ENCODE peak calls at places on chromosome 2, in five cellular contexts. T, M, H, J and F are unnamed samples.

GRCh38 chr2:120398051-120398960 is 52.4 kb downstream of the INHBB start:
- DNase-seq in T (peak), M (no peak), H (no peak), J (no peak), F (no peak)

GRCh38 chr2:222196159-222196558 is 102.6 kb downstream of the PAX3 start:
- DNase-seq in T (no peak), M (no peak), H (no peak), J (no peak), F (no peak)

GRCh38 chr2:46259782-46260178 is 37.4 kb upstream of the EPAS1 start:
- DNase-seq in T (no peak), M (no peak), H (no peak), J (no peak), F (no peak)

GRCh38 chr2:19538411-19538963 is 180.1 kb upstream of the OSR1 start:
- DNase-seq in T (peak), M (peak), H (no peak), J (peak), F (no peak)

GRCh38 chr2:97664636-97664970 is 759 bp upstream of the ACTR1B start:
- DNase-seq in T (peak), M (no peak), H (peak), J (peak), F (no peak)

GRCh38 chr2:207683879-207684627 is 27.4 kb upstream of the CCNYL1 start:
- DNase-seq in T (peak), M (peak), H (no peak), J (peak), F (no peak)

GRCh38 chr2:29487967-29488550 is 372.8 kb downstream of the CLIP4 start:
- DNase-seq in T (no peak), M (no peak), H (no peak), J (no peak), F (no peak)

GRCh38 chr2:235263205-235264120 is 230.4 kb upstream of the AGAP1 start:
- DNase-seq in T (peak), M (peak), H (peak), J (peak), F (peak)

GRCh38 chr2:242088471-242089212 is 219.1 kb downstream of the RTP5 start:
- DNase-seq in T (peak), M (peak), H (peak), J (peak), F (peak)

GRCh38 chr2:75552222-75552621 is 8.5 kb downstream of the EVA1A start:
- DNase-seq in T (no peak), M (no peak), H (no peak), J (no peak), F (no peak)

GRCh38 chr2:237407734-237408133 is 6.2 kb downstream of the COL6A3 start:
- DNase-seq in T (no peak), M (no peak), H (no peak), J (no peak), F (no peak)

GRCh38 chr2:174142290-174142689 is 106.0 kb downstream of the OLA1 start:
- DNase-seq in T (no peak), M (no peak), H (no peak), J (no peak), F (peak)

GRCh38 chr2:174148833-174149232 is 99.5 kb downstream of the OLA1 start:
- DNase-seq in T (no peak), M (no peak), H (no peak), J (no peak), F (no peak)

GRCh38 chr2:174149530-174149929 is 98.8 kb downstream of the OLA1 start:
- DNase-seq in T (no peak), M (no peak), H (no peak), J (no peak), F (no peak)

GRCh38 chr2:174145827-174146226 is 102.5 kb downstream of the OLA1 start:
- DNase-seq in T (peak), M (peak), H (peak), J (no peak), F (no peak)
- TF ChIP-seq CTCF in T (peak), M (peak), H (peak), J (peak), F (peak)

DNA sequence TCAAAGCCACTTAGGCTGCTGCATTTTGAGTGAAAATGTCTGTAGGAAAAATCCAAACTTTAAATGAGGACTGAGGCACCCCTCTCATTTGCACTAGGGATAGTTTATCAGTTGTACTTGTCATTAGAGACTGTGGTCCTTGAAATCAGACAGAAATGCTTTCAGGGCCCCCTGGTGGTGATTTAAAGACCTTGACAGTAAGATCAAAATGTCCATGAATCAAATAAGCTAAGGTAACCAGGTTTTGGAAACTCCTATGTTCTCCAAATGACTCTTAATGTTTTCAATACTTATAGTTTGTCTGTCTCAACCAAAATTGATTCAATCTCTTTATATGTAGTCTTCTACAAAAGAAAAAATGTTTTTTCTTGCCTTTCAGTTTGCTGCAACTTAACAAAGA is 28.8 kb upstream of the DDX18 start:
- DNase-seq in T (peak), M (peak), H (peak), J (peak), F (peak)
- TF ChIP-seq REST in T (no peak), M (no peak), H (no peak), J (no peak), F (no peak)

GRCh38 chr2:30714811-30715709 is 92.2 kb downstream of the CAPN13 start:
- DNase-seq in T (no peak), M (no peak), H (peak), J (no peak), F (no peak)
- TF ChIP-seq CTCF in T (no peak), M (no peak), H (no peak), J (no peak), F (no peak)

GRCh38 chr2:231900975-231901374 is 25.2 kb downstream of the NPPC start:
- DNase-seq in T (no peak), M (no peak), H (peak), J (no peak), F (no peak)
- TF ChIP-seq REST in T (no peak), M (no peak), H (no peak), J (no peak), F (no peak)

DNA sequence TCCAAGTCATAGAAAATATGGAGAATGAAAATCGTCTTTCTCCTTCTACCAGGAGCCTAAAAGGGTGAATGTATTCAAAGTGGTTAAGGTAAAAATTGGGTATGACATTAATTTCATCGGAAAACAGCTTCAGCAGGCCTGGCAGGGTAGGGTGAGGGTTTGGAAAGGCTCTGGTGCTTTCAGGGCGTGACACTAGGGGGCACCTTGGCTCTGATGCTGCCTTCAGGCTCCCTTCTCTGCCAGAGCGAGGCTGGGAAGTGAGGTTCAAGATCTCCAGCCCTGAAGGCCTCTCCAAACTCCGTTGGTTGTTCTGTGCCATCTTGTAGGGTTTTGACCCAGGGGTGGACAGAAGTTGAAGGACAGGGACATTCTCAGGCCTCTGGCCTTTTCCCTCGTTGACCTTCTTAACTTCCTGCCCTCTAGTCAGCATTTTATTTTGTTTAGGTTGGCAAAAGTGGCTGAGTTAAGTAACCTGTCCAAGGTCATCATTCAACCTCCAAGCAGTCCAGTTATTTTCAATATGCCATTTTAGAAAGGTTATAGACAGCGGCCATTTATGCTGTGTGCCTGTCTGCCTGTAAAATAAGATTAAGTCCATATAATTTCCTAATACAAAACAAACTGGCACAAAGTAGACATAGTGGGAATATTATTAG is 40.3 kb downstream of the EML6 start:
- DNase-seq in T (peak), M (no peak), H (peak), J (no peak), F (no peak)
- TF ChIP-seq CTCF in T (peak), M (peak), H (peak), J (peak), F (peak)

DNA sequence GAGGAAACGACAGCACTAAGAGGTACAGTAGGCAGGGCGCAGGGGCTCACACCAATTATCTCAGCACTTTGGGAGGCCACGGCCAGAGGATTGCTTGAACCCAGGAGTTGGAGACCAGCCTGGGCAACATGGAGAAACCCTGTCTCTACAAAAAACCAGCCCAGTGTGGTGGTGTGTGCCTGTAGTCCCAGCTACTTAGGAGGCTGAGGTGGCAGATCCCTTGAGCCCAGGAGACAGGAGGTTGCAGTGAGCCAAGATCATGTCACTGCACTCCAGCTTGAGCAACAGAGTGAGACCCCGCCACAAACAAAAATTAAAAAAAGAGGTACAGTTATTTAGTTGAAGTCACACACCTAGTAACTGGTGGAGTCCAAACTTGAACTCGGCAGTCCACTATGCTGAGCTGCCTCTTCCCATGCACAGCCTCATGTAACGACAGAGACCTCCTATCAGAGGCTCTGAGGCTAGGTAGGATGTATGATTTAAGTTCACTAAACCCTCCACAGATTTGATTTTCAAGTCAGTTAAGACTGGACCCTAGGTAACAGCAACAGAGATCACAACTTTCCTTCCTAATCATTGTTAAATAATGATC is 8.7 kb downstream of the STK17B start:
- DNase-seq in T (no peak), M (no peak), H (no peak), J (no peak), F (no peak)
- TF ChIP-seq REST in T (no peak), M (no peak), H (no peak), J (no peak), F (no peak)

DNA sequence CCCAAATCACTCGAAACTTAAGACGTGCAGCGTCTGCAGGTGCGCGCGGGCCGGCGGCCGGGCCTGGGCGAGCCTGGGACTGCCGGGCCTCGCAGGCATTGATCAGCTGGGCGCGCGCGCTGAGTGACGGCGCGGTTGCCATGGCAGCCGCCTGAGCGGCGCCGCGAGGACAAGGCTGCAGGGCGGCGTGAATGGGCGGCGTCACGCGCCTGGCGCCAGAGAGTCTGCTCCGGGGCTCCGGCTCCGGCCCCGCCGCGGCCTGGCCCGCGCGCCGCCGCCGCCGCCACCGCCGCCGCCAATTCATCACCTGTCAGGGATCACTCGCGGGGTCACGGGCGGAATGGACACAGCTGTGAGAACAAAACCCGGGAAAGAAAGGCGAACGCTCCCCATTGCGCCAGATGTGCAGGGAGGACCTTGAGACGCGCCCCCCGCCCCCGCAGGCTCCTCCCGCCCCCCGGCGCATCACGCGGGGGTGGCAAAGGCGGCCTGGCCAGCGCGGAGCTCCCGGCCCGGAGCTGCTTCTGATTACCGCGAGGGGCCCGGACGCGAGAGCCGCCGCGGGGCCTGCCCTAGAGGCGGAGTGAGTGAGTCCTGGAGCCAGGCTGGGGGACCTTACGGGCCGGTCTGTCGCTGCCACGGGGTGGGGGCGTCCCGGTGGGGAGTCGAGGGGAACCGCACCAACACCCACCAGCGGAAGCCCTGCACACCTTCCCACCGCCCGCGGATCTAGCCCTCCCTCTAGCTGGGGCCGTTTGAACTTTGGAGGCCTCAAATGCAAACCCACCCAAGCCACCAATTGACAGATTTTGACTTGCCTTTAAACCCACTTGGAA is 2.9 kb upstream of the ID2 start:
- DNase-seq in T (peak), M (peak), H (peak), J (peak), F (peak)
- TF ChIP-seq CTCF in T (no peak), M (peak), H (no peak), J (no peak), F (no peak)